ENCODE peak calls at places on chromosomes 13 and 19, in five cellular contexts. D is heart right ventricle, M is astrocyte of the spinal cord, G is A549, O is aorta. B is an unnamed sample.

GRCh38 chr13:26500618-26501320 is 56.7 kb upstream of the WASF3 start:
- DNase-seq in D (no peak), M (no peak), G (no peak), O (no peak), B (no peak)

GRCh38 chr13:18961383-18962117 is 220.1 kb downstream of the TUBA3C start:
- DNase-seq in D (no peak), M (no peak), G (no peak), O (no peak), B (no peak)

GRCh38 chr19:45391346-45391745 is 13.5 kb downstream of the PPP1R13L start:
- DNase-seq in D (no peak), M (no peak), G (no peak), O (no peak), B (peak)

GRCh38 chr13:33069365-33069764 is 53.1 kb downstream of the KL start:
- DNase-seq in D (no peak), M (no peak), G (no peak), O (no peak), B (no peak)

GRCh38 chr13:20231839-20232555 is at the start of gene GJB6:
- DNase-seq in D (no peak), M (no peak), G (no peak), O (no peak), B (no peak)

GRCh38 chr13:35855531-35856019 is 275.6 kb downstream of the DCLK1 start:
- DNase-seq in D (no peak), M (no peak), G (peak), O (no peak), B (no peak)

GRCh38 chr13:49638416-49639072 is 10.2 kb downstream of the ARL11 start:
- DNase-seq in D (no peak), M (no peak), G (no peak), O (no peak), B (no peak)

GRCh38 chr19:33621811-33622504 is at the start of gene CHST8:
- DNase-seq in D (peak), M (no peak), G (no peak), O (peak), B (peak)

GRCh38 chr13:89695343-89696257 is 1651.9 kb upstream of the MIR17HG start:
- DNase-seq in D (peak), M (peak), G (peak), O (no peak), B (peak)

GRCh38 chr19:10831980-10832658 is 3.9 kb downstream of the TMED1 start:
- DNase-seq in D (no peak), M (no peak), G (no peak), O (no peak), B (no peak)

GRCh38 chr13:98103531-98103930 is 39.4 kb upstream of the FARP1 start:
- DNase-seq in D (no peak), M (no peak), G (no peak), O (no peak), B (no peak)

GRCh38 chr13:96460571-96460970 is 370.7 kb downstream of the HS6ST3 start:
- DNase-seq in D (peak), M (no peak), G (no peak), O (no peak), B (peak)

GRCh38 chr19:35731353-35731752 is 10.9 kb downstream of the IGFLR1 start:
- DNase-seq in D (no peak), M (no peak), G (no peak), O (no peak), B (no peak)

GRCh38 chr19:18328340-18329034 is 5.6 kb upstream of the LSM4 start:
- DNase-seq in D (peak), M (peak), G (peak), O (peak), B (peak)

GRCh38 chr19:21434516-21434915 is 37.6 kb downstream of the ZNF493 start:
- DNase-seq in D (no peak), M (no peak), G (no peak), O (no peak), B (no peak)

GRCh38 chr13:102142473-102142826 is 259.4 kb downstream of the FGF14 start:
- DNase-seq in D (no peak), M (no peak), G (no peak), O (no peak), B (no peak)

GRCh38 chr19:4692275-4693077 is 22.3 kb upstream of the MYDGF start:
- DNase-seq in D (no peak), M (no peak), G (no peak), O (no peak), B (no peak)

GRCh38 chr19:16654151-16654550 is 5.8 kb downstream of the SMIM7 start:
- DNase-seq in D (no peak), M (no peak), G (peak), O (no peak), B (no peak)

GRCh38 chr19:52248256-52248655 is 21.1 kb upstream of the ZNF766 start:
- DNase-seq in D (peak), M (no peak), G (no peak), O (peak), B (peak)

GRCh38 chr19:55638864-55639359 is 1.9 kb upstream of the ZNF580 start:
- DNase-seq in D (no peak), M (no peak), G (peak), O (peak), B (peak)

GRCh38 chr19:3969435-3970312 is 1.2 kb downstream of the DAPK3 start:
- DNase-seq in D (peak), M (peak), G (peak), O (no peak), B (peak)

GRCh38 chr19:42396248-42396541 is 6.1 kb upstream of the CNFN start:
- DNase-seq in D (no peak), M (no peak), G (no peak), O (no peak), B (no peak)

GRCh38 chr19:35063940-35064818 is 22.7 kb downstream of the HPN start:
- DNase-seq in D (no peak), M (peak), G (no peak), O (no peak), B (peak)

GRCh38 chr19:16541526-16542044 is 652 bp downstream of the CHERP start:
- DNase-seq in D (no peak), M (no peak), G (no peak), O (no peak), B (peak)

GRCh38 chr13:94309997-94310842 is 169.3 kb downstream of the DCT start:
- DNase-seq in D (no peak), M (peak), G (no peak), O (no peak), B (peak)

GRCh38 chr13:39144941-39145533 is 106.8 kb downstream of the NHLRC3 start:
- DNase-seq in D (peak), M (peak), G (peak), O (peak), B (peak)

GRCh38 chr19:9786342-9786741 is 17.8 kb upstream of the ZNF846 start:
- DNase-seq in D (no peak), M (no peak), G (no peak), O (no peak), B (no peak)

GRCh38 chr13:40786568-40786996 is 2.8 kb upstream of the SLC25A15 start:
- DNase-seq in D (no peak), M (peak), G (no peak), O (no peak), B (no peak)

GRCh38 chr13:48159436-48160225 is 64.7 kb upstream of the MED4 start:
- DNase-seq in D (no peak), M (peak), G (no peak), O (no peak), B (no peak)

GRCh38 chr19:40811478-40812341 is 12.7 kb downstream of the EGLN2 start:
- DNase-seq in D (no peak), M (no peak), G (no peak), O (peak), B (peak)
- H3K4me3 ChIP-seq in D (peak), M (no peak), G (no peak), O (no peak), B (peak)

DNA sequence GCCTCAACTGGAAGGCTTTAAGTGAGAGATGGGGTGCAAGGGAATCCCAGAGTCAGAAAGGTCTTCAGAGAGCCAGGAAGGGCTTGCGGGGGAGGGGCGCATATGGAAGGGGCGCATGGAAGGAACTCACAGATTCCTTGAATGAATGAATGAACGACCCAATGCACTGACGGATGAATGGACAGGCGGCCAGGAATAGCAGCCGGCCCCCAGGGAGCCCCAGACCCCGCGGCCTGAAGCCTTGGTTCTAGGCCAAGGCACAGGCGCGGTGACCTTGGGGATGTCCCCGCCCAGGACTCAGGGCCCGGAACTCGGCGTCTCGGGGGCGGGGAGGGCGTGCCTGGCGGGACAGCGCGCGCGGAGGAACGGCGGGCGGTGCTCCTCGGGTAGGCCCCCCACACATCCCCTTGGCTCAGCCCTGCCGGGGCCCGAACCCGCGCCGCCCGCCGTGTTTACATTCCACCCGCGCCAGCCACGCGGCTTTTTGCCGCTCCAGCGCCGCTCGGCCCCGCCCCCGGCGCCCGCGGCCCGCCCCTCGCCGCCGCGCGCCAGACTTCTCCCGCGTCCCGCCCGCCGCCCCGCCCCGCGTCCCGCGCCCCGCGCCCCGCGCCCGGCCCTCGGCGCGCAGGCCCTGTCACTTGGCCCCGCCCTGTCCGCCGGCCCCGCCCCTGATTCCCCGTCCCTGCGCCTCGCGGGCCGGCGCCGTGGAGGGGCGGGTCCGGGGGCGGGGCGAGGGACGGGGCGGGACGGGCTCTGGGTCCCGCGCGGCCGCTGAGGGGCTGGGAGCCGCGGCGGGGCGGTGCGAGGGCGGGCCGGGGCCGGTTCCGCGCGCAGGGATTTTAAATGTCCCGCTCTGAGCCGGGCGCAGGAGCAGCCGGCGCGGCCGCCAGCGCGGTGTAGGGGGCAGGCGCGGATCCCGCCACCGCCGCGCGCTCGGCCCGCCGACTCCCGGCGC is at the start of gene CCNE1:
- DNase-seq in D (peak), M (peak), G (peak), O (peak), B (peak)
- H3K4me3 ChIP-seq in D (peak), M (peak), G (peak), O (peak), B (peak)

GRCh38 chr13:63636231-63636993 is 2220.8 kb upstream of the PCDH20 start:
- DNase-seq in D (no peak), M (peak), G (peak), O (no peak), B (no peak)
- H3K4me3 ChIP-seq in D (no peak), M (peak), G (peak), O (no peak), B (no peak)

GRCh38 chr19:49335071-49335783 is at the start of gene CD37:
- DNase-seq in D (no peak), M (no peak), G (no peak), O (peak), B (no peak)
- H3K4me3 ChIP-seq in D (no peak), M (no peak), G (no peak), O (no peak), B (no peak)

GRCh38 chr19:2867025-2867991 is at the start of gene ZNF556:
- DNase-seq in D (no peak), M (no peak), G (no peak), O (no peak), B (no peak)
- H3K4me3 ChIP-seq in D (no peak), M (no peak), G (no peak), O (no peak), B (no peak)

DNA sequence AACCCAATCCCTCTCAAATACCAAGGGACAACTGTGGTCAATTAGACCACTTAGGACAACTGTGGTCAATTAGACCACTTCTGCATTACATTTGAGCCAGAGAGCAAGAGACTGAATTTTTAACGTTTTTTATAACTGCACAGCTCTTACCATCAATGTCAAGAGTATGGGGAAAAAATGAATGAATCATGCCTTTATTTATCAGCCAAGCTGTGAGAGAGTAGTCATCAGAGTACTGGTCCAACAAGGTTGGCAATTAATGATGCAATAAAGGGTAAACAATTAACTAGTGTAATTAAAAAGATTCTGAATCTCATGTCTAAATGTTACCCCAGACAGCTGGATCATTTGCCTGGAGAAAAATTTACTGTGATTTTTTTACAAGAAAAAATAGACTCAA is 381.1 kb downstream of the LIG4 start:
- DNase-seq in D (no peak), M (peak), G (no peak), O (no peak), B (no peak)
- H3K4me3 ChIP-seq in D (no peak), M (no peak), G (no peak), O (no peak), B (no peak)

DNA sequence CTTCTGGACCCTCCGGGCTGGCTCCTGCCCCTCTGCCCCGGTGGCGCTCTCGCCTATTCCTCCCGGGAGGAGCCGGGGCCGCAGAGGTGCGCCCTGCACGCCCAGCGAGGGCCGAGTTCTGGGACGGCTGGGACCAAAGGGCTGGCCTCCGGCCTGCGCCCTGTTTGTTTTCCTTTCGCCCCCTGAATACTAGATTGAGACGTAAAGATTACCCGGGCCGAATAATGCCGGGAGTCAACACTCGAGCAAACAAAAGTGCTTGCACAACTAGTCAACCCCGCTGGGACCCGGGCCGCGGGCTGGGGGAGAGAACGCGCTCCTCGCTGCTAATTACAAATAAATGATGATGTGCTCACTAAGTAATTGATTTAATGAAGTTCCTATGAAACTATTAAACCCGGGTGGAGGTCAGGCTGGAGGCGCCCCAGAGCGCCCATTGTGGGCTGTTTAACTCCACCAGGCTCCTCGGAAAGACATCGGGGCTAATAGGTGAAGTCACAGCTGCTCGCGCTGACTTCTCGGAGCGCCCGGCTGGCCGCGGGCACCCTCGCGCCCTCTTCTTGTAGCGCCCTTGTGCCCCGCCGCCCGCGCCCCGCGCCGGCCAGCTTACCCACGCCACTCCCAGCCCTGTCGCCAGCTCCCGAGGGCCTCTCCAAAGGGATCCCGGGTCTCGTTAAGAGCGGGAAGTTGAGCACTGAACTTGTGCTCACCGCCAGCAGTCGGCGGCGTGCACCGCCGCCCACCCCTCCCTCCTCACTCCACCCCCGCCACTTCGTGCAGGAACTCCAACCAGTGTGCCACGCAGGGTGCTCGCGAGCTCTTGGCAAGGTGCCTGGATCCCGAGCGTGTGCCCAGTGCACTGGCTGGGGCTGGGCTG is 14.9 kb downstream of the ZIC5 start:
- DNase-seq in D (no peak), M (no peak), G (no peak), O (no peak), B (peak)
- H3K4me3 ChIP-seq in D (peak), M (peak), G (no peak), O (no peak), B (peak)

GRCh38 chr19:711224-711623 is 2.5 kb downstream of the PALM start:
- DNase-seq in D (no peak), M (no peak), G (no peak), O (no peak), B (no peak)

GRCh38 chr19:709196-709964 is 645 bp downstream of the PALM start:
- DNase-seq in D (no peak), M (no peak), G (no peak), O (no peak), B (no peak)

GRCh38 chr19:709965-710714 is 1.4 kb downstream of the PALM start:
- DNase-seq in D (peak), M (no peak), G (no peak), O (no peak), B (no peak)

GRCh38 chr19:710767-711166 is 2.0 kb downstream of the PALM start:
- DNase-seq in D (no peak), M (peak), G (no peak), O (no peak), B (no peak)

GRCh38 chr19:708154-709141 is at the start of gene PALM:
- DNase-seq in D (no peak), M (no peak), G (no peak), O (no peak), B (peak)
- H3K4me3 ChIP-seq in D (peak), M (peak), G (peak), O (peak), B (peak)

DNA sequence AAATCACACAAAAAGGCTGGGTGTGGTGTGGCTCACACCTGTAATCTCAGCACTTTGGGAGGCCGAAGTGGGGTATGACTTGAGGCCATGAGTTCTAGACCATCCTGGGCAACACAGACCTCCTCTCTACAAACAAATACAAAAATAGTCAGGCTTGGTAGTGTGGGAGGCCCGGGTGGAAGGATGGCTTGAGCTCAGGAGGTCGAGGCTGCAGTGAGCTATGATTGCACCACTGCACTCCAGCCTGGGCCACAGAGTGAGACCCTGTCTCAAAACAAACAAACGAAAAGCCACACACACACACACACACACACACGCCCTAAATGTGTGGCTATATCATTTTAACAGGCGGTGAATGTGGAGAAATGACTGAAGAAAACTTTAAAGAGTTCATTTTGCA is 904 bp upstream of the ZNF557 start:
- DNase-seq in D (no peak), M (no peak), G (no peak), O (no peak), B (no peak)
- H3K4me3 ChIP-seq in D (no peak), M (no peak), G (peak), O (no peak), B (no peak)

B was measured in cardiac muscle cell.